ENCODE peak calls at places on chromosomes 2 and 18, in six cellular contexts. One of them, this sample, is unnamed. For H3K27me3, the result is how much of the 10 kb centered on the place peaks cover.

GRCh38 chr2:142822190-142822589 is 55.3 kb upstream of the KYNU start:
- DNase-seq in lung: no peak
- DNase-seq in pancreas: no peak
- DNase-seq in CD8-positive, alpha-beta T cell: no peak
- DNase-seq in kidney epithelial cell: no peak
- DNase-seq in transverse colon: no peak
- DNase-seq in this sample: no peak

GRCh38 chr2:19349911-19350677 is 8.3 kb downstream of the OSR1 start:
- DNase-seq in lung: no peak
- DNase-seq in transverse colon: peak
- DNase-seq in pancreas: peak
- DNase-seq in CD8-positive, alpha-beta T cell: peak
- DNase-seq in kidney epithelial cell: no peak
- DNase-seq in this sample: peak

GRCh38 chr2:165793161-165793778 is 777 bp downstream of the GALNT3 start:
- DNase-seq in lung: peak
- DNase-seq in transverse colon: peak
- DNase-seq in CD8-positive, alpha-beta T cell: no peak
- DNase-seq in kidney epithelial cell: no peak
- DNase-seq in pancreas: peak
- DNase-seq in this sample: no peak

GRCh38 chr18:58207520-58208152 is 163.6 kb downstream of the NEDD4L start:
- DNase-seq in pancreas: no peak
- DNase-seq in transverse colon: no peak
- DNase-seq in kidney epithelial cell: no peak
- DNase-seq in lung: no peak
- DNase-seq in CD8-positive, alpha-beta T cell: no peak
- DNase-seq in this sample: no peak

GRCh38 chr2:74881626-74882298 is 47.8 kb downstream of the HK2 start:
- DNase-seq in CD8-positive, alpha-beta T cell: no peak
- DNase-seq in kidney epithelial cell: no peak
- DNase-seq in pancreas: no peak
- DNase-seq in transverse colon: no peak
- DNase-seq in lung: no peak
- DNase-seq in this sample: no peak

GRCh38 chr18:67400502-67401117 is 115.9 kb downstream of the DSEL start:
- DNase-seq in transverse colon: no peak
- DNase-seq in pancreas: no peak
- DNase-seq in CD8-positive, alpha-beta T cell: no peak
- DNase-seq in lung: no peak
- DNase-seq in kidney epithelial cell: no peak
- DNase-seq in this sample: no peak

GRCh38 chr2:4258563-4258962 is 555.2 kb downstream of the DCDC2C start:
- DNase-seq in kidney epithelial cell: peak
- DNase-seq in lung: no peak
- DNase-seq in CD8-positive, alpha-beta T cell: no peak
- DNase-seq in transverse colon: no peak
- DNase-seq in pancreas: no peak
- DNase-seq in this sample: no peak

GRCh38 chr2:102478686-102479470 is 5.9 kb downstream of the SLC9A4 start:
- DNase-seq in lung: no peak
- DNase-seq in transverse colon: no peak
- DNase-seq in pancreas: no peak
- DNase-seq in CD8-positive, alpha-beta T cell: no peak
- DNase-seq in kidney epithelial cell: no peak
- DNase-seq in this sample: no peak

GRCh38 chr2:73257425-73258125 is 23.5 kb downstream of the CCT7 start:
- DNase-seq in lung: no peak
- DNase-seq in CD8-positive, alpha-beta T cell: no peak
- DNase-seq in pancreas: peak
- DNase-seq in transverse colon: peak
- DNase-seq in kidney epithelial cell: no peak
- DNase-seq in this sample: no peak

GRCh38 chr2:63424329-63425078 is 163.8 kb downstream of the WDPCP start:
- DNase-seq in kidney epithelial cell: peak
- DNase-seq in lung: no peak
- DNase-seq in pancreas: peak
- DNase-seq in transverse colon: no peak
- DNase-seq in CD8-positive, alpha-beta T cell: no peak
- DNase-seq in this sample: no peak

GRCh38 chr2:55419236-55419513 is 481 bp downstream of the CCDC88A start:
- DNase-seq in lung: no peak
- DNase-seq in CD8-positive, alpha-beta T cell: peak
- DNase-seq in transverse colon: peak
- DNase-seq in pancreas: no peak
- DNase-seq in kidney epithelial cell: no peak
- DNase-seq in this sample: peak

GRCh38 chr18:38951633-38952032 is 1386.0 kb upstream of the CELF4 start:
- DNase-seq in pancreas: no peak
- DNase-seq in transverse colon: no peak
- DNase-seq in kidney epithelial cell: no peak
- DNase-seq in lung: no peak
- DNase-seq in CD8-positive, alpha-beta T cell: no peak
- DNase-seq in this sample: no peak

GRCh38 chr2:125167152-125167551 is 1142.1 kb downstream of the CNTNAP5 start:
- DNase-seq in pancreas: no peak
- DNase-seq in transverse colon: no peak
- DNase-seq in kidney epithelial cell: no peak
- DNase-seq in CD8-positive, alpha-beta T cell: no peak
- DNase-seq in lung: no peak
- DNase-seq in this sample: no peak

GRCh38 chr2:237742191-237742590 is 56.4 kb upstream of the RBM44 start:
- DNase-seq in CD8-positive, alpha-beta T cell: no peak
- DNase-seq in kidney epithelial cell: no peak
- DNase-seq in lung: no peak
- DNase-seq in pancreas: no peak
- DNase-seq in transverse colon: no peak
- DNase-seq in this sample: no peak

GRCh38 chr2:65057391-65058052 is 1.3 kb downstream of the CEP68 start:
- DNase-seq in kidney epithelial cell: no peak
- DNase-seq in lung: no peak
- DNase-seq in CD8-positive, alpha-beta T cell: peak
- DNase-seq in pancreas: no peak
- DNase-seq in transverse colon: no peak
- DNase-seq in this sample: no peak

DNA sequence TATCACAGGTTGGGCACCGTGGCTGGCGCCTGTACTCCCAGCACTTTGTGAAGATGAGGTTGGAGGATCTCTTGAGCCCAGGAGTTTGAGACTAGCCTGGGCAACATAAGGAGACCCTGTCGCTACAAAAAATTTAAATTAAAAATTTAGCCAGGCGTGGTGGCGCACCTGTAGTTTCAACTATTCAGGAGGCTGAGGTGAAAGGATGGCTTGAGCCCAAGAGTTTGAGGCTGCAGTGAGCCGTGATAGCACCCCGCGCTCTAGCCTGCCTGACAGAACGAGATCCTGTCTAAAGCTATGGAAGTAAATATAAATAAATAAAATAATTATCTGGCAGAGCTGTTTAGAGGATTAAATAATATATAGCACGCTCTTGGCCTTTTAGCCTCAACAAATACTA is 1.4 kb upstream of the SH3RF3 start:
- DNase-seq in CD8-positive, alpha-beta T cell: no peak
- DNase-seq in kidney epithelial cell: no peak
- DNase-seq in transverse colon: no peak
- DNase-seq in lung: no peak
- DNase-seq in pancreas: no peak
- DNase-seq in this sample: peak
- H3K27me3 ChIP-seq in CD8-positive, alpha-beta T cell: under half
- H3K27me3 ChIP-seq in kidney epithelial cell: under half
- H3K27me3 ChIP-seq in transverse colon: under half
- H3K27me3 ChIP-seq in lung: under half
- H3K27me3 ChIP-seq in pancreas: under half
- H3K27me3 ChIP-seq in this sample: under half

DNA sequence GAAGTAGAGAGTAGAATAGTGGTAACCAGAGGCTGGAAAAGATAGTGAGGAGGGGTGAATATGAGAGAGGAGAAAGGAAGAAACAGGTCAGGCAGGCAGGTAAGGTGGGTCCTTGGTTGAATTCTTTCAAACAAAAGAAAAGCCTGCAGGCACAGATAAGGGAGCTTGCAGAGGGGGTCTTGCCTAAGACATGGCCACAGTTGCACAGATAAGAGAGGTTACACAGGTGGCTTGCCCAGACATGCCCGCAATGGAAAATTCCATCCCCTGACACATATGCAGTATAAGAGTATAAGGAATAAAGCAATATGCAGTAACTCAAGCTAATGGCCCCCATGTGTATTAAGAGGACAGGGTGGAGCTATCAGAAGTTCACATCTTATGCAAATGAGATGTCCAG is 764.4 kb downstream of the TSN start:
- DNase-seq in lung: no peak
- DNase-seq in CD8-positive, alpha-beta T cell: no peak
- DNase-seq in pancreas: no peak
- DNase-seq in transverse colon: no peak
- DNase-seq in kidney epithelial cell: no peak
- DNase-seq in this sample: no peak
- TF ChIP-seq CTCF in lung: no peak
- TF ChIP-seq CTCF in CD8-positive, alpha-beta T cell: no peak
- TF ChIP-seq CTCF in pancreas: no peak
- TF ChIP-seq CTCF in transverse colon: no peak
- TF ChIP-seq CTCF in kidney epithelial cell: no peak
- TF ChIP-seq CTCF in this sample: no peak

GRCh38 chr2:120441744-120442471 is 96.0 kb downstream of the INHBB start:
- DNase-seq in lung: peak
- DNase-seq in pancreas: peak
- DNase-seq in transverse colon: peak
- DNase-seq in CD8-positive, alpha-beta T cell: no peak
- DNase-seq in kidney epithelial cell: no peak
- DNase-seq in this sample: no peak
- H3K27me3 ChIP-seq in lung: under half
- H3K27me3 ChIP-seq in pancreas: under half
- H3K27me3 ChIP-seq in transverse colon: under half
- H3K27me3 ChIP-seq in CD8-positive, alpha-beta T cell: under half
- H3K27me3 ChIP-seq in kidney epithelial cell: under half
- H3K27me3 ChIP-seq in this sample: under half

GRCh38 chr2:10913501-10914271 is 2.0 kb downstream of the KCNF1 start:
- DNase-seq in CD8-positive, alpha-beta T cell: no peak
- DNase-seq in kidney epithelial cell: no peak
- DNase-seq in lung: no peak
- DNase-seq in transverse colon: no peak
- DNase-seq in pancreas: no peak
- DNase-seq in this sample: no peak

GRCh38 chr2:10915236-10915635 is 3.5 kb downstream of the KCNF1 start:
- DNase-seq in transverse colon: no peak
- DNase-seq in kidney epithelial cell: no peak
- DNase-seq in pancreas: no peak
- DNase-seq in CD8-positive, alpha-beta T cell: no peak
- DNase-seq in lung: no peak
- DNase-seq in this sample: no peak

GRCh38 chr2:10912796-10913445 is 1.2 kb downstream of the KCNF1 start:
- DNase-seq in pancreas: no peak
- DNase-seq in CD8-positive, alpha-beta T cell: no peak
- DNase-seq in lung: no peak
- DNase-seq in transverse colon: no peak
- DNase-seq in kidney epithelial cell: no peak
- DNase-seq in this sample: no peak

GRCh38 chr2:10915731-10916331 is 4.1 kb downstream of the KCNF1 start:
- DNase-seq in kidney epithelial cell: no peak
- DNase-seq in lung: no peak
- DNase-seq in transverse colon: no peak
- DNase-seq in CD8-positive, alpha-beta T cell: no peak
- DNase-seq in pancreas: no peak
- DNase-seq in this sample: no peak

GRCh38 chr2:10914272-10914693 is 2.5 kb downstream of the KCNF1 start:
- DNase-seq in lung: no peak
- DNase-seq in transverse colon: peak
- DNase-seq in CD8-positive, alpha-beta T cell: no peak
- DNase-seq in pancreas: no peak
- DNase-seq in kidney epithelial cell: no peak
- DNase-seq in this sample: no peak
- TF ChIP-seq CTCF in lung: no peak
- TF ChIP-seq CTCF in transverse colon: peak
- TF ChIP-seq CTCF in CD8-positive, alpha-beta T cell: no peak
- TF ChIP-seq CTCF in pancreas: no peak
- TF ChIP-seq CTCF in kidney epithelial cell: peak
- TF ChIP-seq CTCF in this sample: no peak

GRCh38 chr18:47249602-47250001 is 1.9 kb downstream of the SKOR2 start:
- DNase-seq in transverse colon: no peak
- DNase-seq in kidney epithelial cell: no peak
- DNase-seq in pancreas: no peak
- DNase-seq in lung: no peak
- DNase-seq in CD8-positive, alpha-beta T cell: no peak
- DNase-seq in this sample: no peak

GRCh38 chr18:47250415-47251046 is 929 bp downstream of the SKOR2 start:
- DNase-seq in transverse colon: no peak
- DNase-seq in kidney epithelial cell: no peak
- DNase-seq in lung: no peak
- DNase-seq in CD8-positive, alpha-beta T cell: no peak
- DNase-seq in pancreas: no peak
- DNase-seq in this sample: no peak

GRCh38 chr18:47251289-47252120 is at the start of gene SKOR2:
- DNase-seq in kidney epithelial cell: no peak
- DNase-seq in pancreas: peak
- DNase-seq in CD8-positive, alpha-beta T cell: no peak
- DNase-seq in lung: no peak
- DNase-seq in transverse colon: no peak
- DNase-seq in this sample: no peak

GRCh38 chr18:47254341-47254939 is 3.0 kb upstream of the SKOR2 start:
- DNase-seq in CD8-positive, alpha-beta T cell: no peak
- DNase-seq in pancreas: peak
- DNase-seq in transverse colon: no peak
- DNase-seq in kidney epithelial cell: no peak
- DNase-seq in lung: peak
- DNase-seq in this sample: peak

GRCh38 chr18:47253101-47253654 is 1.7 kb upstream of the SKOR2 start:
- DNase-seq in kidney epithelial cell: no peak
- DNase-seq in transverse colon: no peak
- DNase-seq in pancreas: no peak
- DNase-seq in CD8-positive, alpha-beta T cell: no peak
- DNase-seq in lung: no peak
- DNase-seq in this sample: no peak
- H3K27me3 ChIP-seq in kidney epithelial cell: half or more
- H3K27me3 ChIP-seq in transverse colon: half or more
- H3K27me3 ChIP-seq in pancreas: under half
- H3K27me3 ChIP-seq in CD8-positive, alpha-beta T cell: under half
- H3K27me3 ChIP-seq in lung: under half
- H3K27me3 ChIP-seq in this sample: half or more

GRCh38 chr18:26656944-26657536 is 108.7 kb upstream of the KCTD1 start:
- DNase-seq in CD8-positive, alpha-beta T cell: no peak
- DNase-seq in pancreas: peak
- DNase-seq in kidney epithelial cell: no peak
- DNase-seq in transverse colon: peak
- DNase-seq in lung: peak
- DNase-seq in this sample: peak
- TF ChIP-seq CTCF in CD8-positive, alpha-beta T cell: no peak
- TF ChIP-seq CTCF in pancreas: no peak
- TF ChIP-seq CTCF in kidney epithelial cell: peak
- TF ChIP-seq CTCF in transverse colon: peak
- TF ChIP-seq CTCF in lung: no peak
- TF ChIP-seq CTCF in this sample: peak

This sample was measured in adrenal gland.